ENCODE peak calls at places on chromosomes 13 and 19, in four cellular contexts. H is fibroblast of lung, T is tibial artery, F is A673. X is an unnamed sample.

GRCh38 chr19:45331411-45331810 is 8.7 kb upstream of the CKM start:
- DNase-seq in H (no peak), T (no peak), F (no peak), X (no peak)

GRCh38 chr19:54426291-54426918 is 11.1 kb downstream of the TTYH1 start:
- DNase-seq in H (no peak), T (no peak), F (no peak), X (no peak)

GRCh38 chr13:110680852-110681251 is 25.1 kb downstream of the CARS2 start:
- DNase-seq in H (no peak), T (no peak), F (peak; percentile 50), X (no peak)

GRCh38 chr13:111912453-111912866 is 154.5 kb upstream of the SOX1 start:
- DNase-seq in H (no peak), T (no peak), F (no peak), X (no peak)

GRCh38 chr13:81058916-81059290 is 718.0 kb upstream of the SPRY2 start:
- DNase-seq in H (peak; percentile 13), T (no peak), F (no peak), X (no peak)

GRCh38 chr13:43301341-43301969 is 278.1 kb downstream of the DNAJC15 start:
- DNase-seq in H (peak; percentile 38), T (no peak), F (peak; percentile 52), X (no peak)

GRCh38 chr19:4284176-4284958 is 5.3 kb downstream of the SHD start:
- DNase-seq in H (no peak), T (no peak), F (peak; percentile 60), X (no peak)

GRCh38 chr13:32045963-32046785 is 14.6 kb downstream of the FRY start:
- DNase-seq in H (peak; percentile 54), T (no peak), F (peak; percentile 28), X (no peak)

GRCh38 chr13:101881593-101881992 is 429.1 kb downstream of the ITGBL1 start:
- DNase-seq in H (no peak), T (no peak), F (no peak), X (no peak)

GRCh38 chr13:113976711-113977684 is 3.1 kb upstream of the C13orf46 start:
- DNase-seq in H (peak; percentile 84), T (no peak), F (no peak), X (peak; percentile 78)

GRCh38 chr13:109547942-109548860 is 238.2 kb downstream of the IRS2 start:
- DNase-seq in H (no peak), T (no peak), F (peak; percentile 84), X (no peak)

GRCh38 chr19:56668676-56669075 is 2.9 kb downstream of the ZNF835 start:
- DNase-seq in H (no peak), T (no peak), F (no peak), X (no peak)

GRCh38 chr19:1018932-1019615 is 1.8 kb downstream of the TMEM259 start:
- DNase-seq in H (no peak), T (no peak), F (no peak), X (no peak)
- H3K4me1 ChIP-seq in H (peaks cover 20% of the 10 kb centered on the region), T (peaks cover 62% of the 10 kb centered on the region), F (peaks cover 30% of the 10 kb centered on the region), X (peaks cover 74% of the 10 kb centered on the region)

GRCh38 chr19:6738726-6739389 is 622 bp upstream of the TRIP10 start:
- DNase-seq in H (no peak), T (peak; percentile 57), F (peak; percentile 53), X (peak; percentile 81)

GRCh38 chr19:6736917-6737283 is 480 bp downstream of the GPR108 start:
- DNase-seq in H (no peak), T (no peak), F (no peak), X (no peak)

GRCh38 chr19:6736169-6736916 is 1.0 kb downstream of the GPR108 start:
- DNase-seq in H (peak; percentile 88), T (peak; percentile 82), F (peak; percentile 85), X (peak; percentile 87)

GRCh38 chr19:6737873-6738725 is 719 bp upstream of the GPR108 start:
- DNase-seq in H (peak; percentile 76), T (peak; percentile 99), F (peak; percentile 97), X (peak; percentile 95)

DNA sequence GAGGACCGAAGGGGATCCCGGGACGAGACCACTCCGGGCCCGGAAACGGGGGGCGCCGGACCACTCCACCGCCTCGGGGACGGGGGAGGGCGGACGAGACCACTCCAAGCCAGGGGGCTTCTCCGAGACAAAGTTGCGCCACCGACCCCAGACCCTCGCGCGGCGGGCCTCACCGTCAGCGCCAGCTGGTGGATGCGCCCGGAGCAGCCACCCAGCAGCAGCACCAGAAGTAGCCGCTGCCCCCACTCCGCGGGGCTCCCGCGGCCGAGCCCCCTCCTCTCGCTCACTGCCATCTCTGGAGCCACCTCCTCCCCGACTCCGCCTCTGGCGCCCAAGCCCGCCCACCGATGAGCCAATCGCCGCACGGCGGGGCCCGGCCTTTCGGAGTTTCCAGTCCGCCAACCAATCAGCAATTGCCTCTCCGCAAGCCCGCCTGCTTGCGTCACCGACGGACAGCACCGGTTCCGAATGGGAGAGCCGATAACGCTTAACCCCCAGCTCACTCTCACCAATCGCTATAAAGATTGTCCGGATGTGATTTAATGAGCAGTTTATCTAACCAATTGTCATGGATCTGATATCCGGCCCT is at the start of gene GPR108:
- DNase-seq in H (peak; percentile 100), T (peak; percentile 100), F (peak; percentile 100), X (peak; percentile 100)
- TF ChIP-seq CTCF in H (no peak), T (no peak), F (no peak), X (no peak)

GRCh38 chr19:36423925-36424324 is 5.5 kb upstream of the ZFP82 start:
- DNase-seq in H (no peak), T (no peak), F (no peak), X (no peak)
- H3K4me1 ChIP-seq in H (no peaks in the 10 kb centered on the region), T (peaks cover 3% of the 10 kb centered on the region), F (no peaks in the 10 kb centered on the region), X (peaks cover 10% of the 10 kb centered on the region)

GRCh38 chr13:29593605-29594297 is 1.7 kb downstream of the SLC7A1 start:
- DNase-seq in H (no peak), T (no peak), F (no peak), X (no peak)

GRCh38 chr13:29589234-29589633 is 6.3 kb downstream of the SLC7A1 start:
- DNase-seq in H (peak; percentile 84), T (no peak), F (no peak), X (no peak)

GRCh38 chr13:29591310-29591709 is 4.2 kb downstream of the SLC7A1 start:
- DNase-seq in H (peak; percentile 55), T (no peak), F (no peak), X (no peak)

GRCh38 chr13:29587645-29588044 is 7.8 kb downstream of the SLC7A1 start:
- DNase-seq in H (peak; percentile 76), T (no peak), F (no peak), X (no peak)

GRCh38 chr13:29589967-29590366 is 5.5 kb downstream of the SLC7A1 start:
- DNase-seq in H (no peak), T (no peak), F (no peak), X (no peak)
- TF ChIP-seq CTCF in H (no peak), T (no peak), F (peak; percentile 30), X (no peak)

DNA sequence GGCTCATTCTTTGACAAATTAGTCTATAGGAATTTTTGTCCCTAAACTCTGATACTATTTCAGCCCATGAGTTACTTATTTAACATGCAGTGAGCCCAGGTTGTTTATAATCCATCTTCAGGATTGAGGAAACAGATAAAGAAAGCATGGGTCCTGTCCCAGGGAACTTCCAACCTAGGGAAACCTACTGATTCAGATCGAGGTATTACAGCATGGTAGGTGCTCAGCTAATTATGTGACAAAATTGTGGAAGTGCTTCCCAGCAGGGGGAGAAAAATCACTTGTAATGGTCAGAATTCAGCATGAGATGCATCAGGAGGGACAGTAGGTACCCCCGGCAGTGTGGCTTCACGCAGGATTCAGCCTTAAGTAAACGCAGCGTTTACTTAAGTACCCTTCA is 171.3 kb downstream of the NUFIP1 start:
- DNase-seq in H (no peak), T (no peak), F (no peak), X (no peak)
- H3K4me1 ChIP-seq in H (peaks cover 21% of the 10 kb centered on the region), T (peaks cover 11% of the 10 kb centered on the region), F (peaks cover 4% of the 10 kb centered on the region), X (no peaks in the 10 kb centered on the region)

GRCh38 chr13:33467556-33467955 is 182.0 kb upstream of the STARD13 start:
- DNase-seq in H (no peak), T (no peak), F (no peak), X (no peak)

GRCh38 chr13:33464345-33464744 is 178.8 kb upstream of the STARD13 start:
- DNase-seq in H (no peak), T (no peak), F (no peak), X (no peak)

GRCh38 chr13:33471182-33471581 is 185.6 kb upstream of the STARD13 start:
- DNase-seq in H (peak; percentile 19), T (no peak), F (no peak), X (no peak)

GRCh38 chr13:33462109-33462508 is 176.6 kb upstream of the STARD13 start:
- DNase-seq in H (no peak), T (no peak), F (no peak), X (no peak)

GRCh38 chr13:33466262-33466661 is 180.7 kb upstream of the STARD13 start:
- DNase-seq in H (no peak), T (no peak), F (no peak), X (no peak)
- TF ChIP-seq CTCF in H (no peak), T (no peak), F (peak; percentile 37), X (no peak)

GRCh38 chr19:20233105-20233504 is 66.1 kb downstream of the ZNF486 start:
- DNase-seq in H (no peak), T (no peak), F (no peak), X (no peak)

GRCh38 chr19:20235156-20235555 is 68.1 kb downstream of the ZNF486 start:
- DNase-seq in H (no peak), T (no peak), F (no peak), X (no peak)

GRCh38 chr19:20243629-20244028 is 76.6 kb downstream of the ZNF486 start:
- DNase-seq in H (no peak), T (no peak), F (no peak), X (no peak)

GRCh38 chr19:20238025-20238623 is 71.1 kb downstream of the ZNF486 start:
- DNase-seq in H (peak; percentile 86), T (peak; percentile 86), F (peak; percentile 11), X (peak; percentile 84)
- H3K4me1 ChIP-seq in H (no peaks in the 10 kb centered on the region), T (no peaks in the 10 kb centered on the region), F (no peaks in the 10 kb centered on the region), X (no peaks in the 10 kb centered on the region)